ENCODE peak calls at places on chromosomes 2 and 18, in six cellular contexts. One of them, this sample, is unnamed.

GRCh38 chr2:153077311-153077710 is 358.9 kb downstream of the ARL6IP6 start:
- DNase-seq in WTC11: no peak
- DNase-seq in AG04449: no peak
- DNase-seq in left ventricle myocardium inferior: no peak
- DNase-seq in prostate gland: no peak
- DNase-seq in Panc1: no peak
- DNase-seq in this sample: no peak

GRCh38 chr18:3671181-3671580 is 221.2 kb downstream of the TGIF1 start:
- DNase-seq in WTC11: no peak
- DNase-seq in AG04449: no peak
- DNase-seq in left ventricle myocardium inferior: no peak
- DNase-seq in prostate gland: no peak
- DNase-seq in Panc1: no peak
- DNase-seq in this sample: no peak

GRCh38 chr18:43279015-43279758 is 1.9 kb upstream of the SYT4 start:
- DNase-seq in WTC11: peak
- DNase-seq in AG04449: no peak
- DNase-seq in left ventricle myocardium inferior: no peak
- DNase-seq in prostate gland: no peak
- DNase-seq in Panc1: no peak
- DNase-seq in this sample: no peak

GRCh38 chr2:9217838-9218770 is 11.5 kb downstream of the ASAP2 start:
- DNase-seq in WTC11: no peak
- DNase-seq in AG04449: no peak
- DNase-seq in left ventricle myocardium inferior: no peak
- DNase-seq in prostate gland: no peak
- DNase-seq in Panc1: no peak
- DNase-seq in this sample: no peak

GRCh38 chr18:44552706-44553105 is 128.0 kb upstream of the SETBP1 start:
- DNase-seq in WTC11: peak
- DNase-seq in AG04449: no peak
- DNase-seq in left ventricle myocardium inferior: no peak
- DNase-seq in prostate gland: no peak
- DNase-seq in Panc1: no peak
- DNase-seq in this sample: no peak

GRCh38 chr2:145344076-145344724 is 824.3 kb upstream of the ZEB2 start:
- DNase-seq in WTC11: no peak
- DNase-seq in AG04449: no peak
- DNase-seq in left ventricle myocardium inferior: no peak
- DNase-seq in prostate gland: no peak
- DNase-seq in Panc1: no peak
- DNase-seq in this sample: no peak

GRCh38 chr2:11953258-11953657 is 206.8 kb downstream of the LPIN1 start:
- DNase-seq in WTC11: no peak
- DNase-seq in AG04449: no peak
- DNase-seq in left ventricle myocardium inferior: no peak
- DNase-seq in prostate gland: no peak
- DNase-seq in Panc1: no peak
- DNase-seq in this sample: no peak

GRCh38 chr18:58288922-58289797 is 245.1 kb downstream of the NEDD4L start:
- DNase-seq in WTC11: no peak
- DNase-seq in AG04449: no peak
- DNase-seq in left ventricle myocardium inferior: no peak
- DNase-seq in prostate gland: no peak
- DNase-seq in Panc1: no peak
- DNase-seq in this sample: no peak

GRCh38 chr2:217220228-217221013 is 360.6 kb upstream of the TNP1 start:
- DNase-seq in WTC11: no peak
- DNase-seq in AG04449: no peak
- DNase-seq in left ventricle myocardium inferior: no peak
- DNase-seq in prostate gland: peak
- DNase-seq in Panc1: no peak
- DNase-seq in this sample: no peak

GRCh38 chr2:5057895-5058294 is 634.3 kb upstream of the SOX11 start:
- DNase-seq in WTC11: no peak
- DNase-seq in AG04449: no peak
- DNase-seq in left ventricle myocardium inferior: no peak
- DNase-seq in prostate gland: no peak
- DNase-seq in Panc1: no peak
- DNase-seq in this sample: no peak

GRCh38 chr2:70094978-70095832 is 7.9 kb downstream of the PCBP1 start:
- DNase-seq in WTC11: no peak
- DNase-seq in AG04449: no peak
- DNase-seq in left ventricle myocardium inferior: peak
- DNase-seq in prostate gland: peak
- DNase-seq in Panc1: no peak
- DNase-seq in this sample: no peak

GRCh38 chr2:120631241-120631640 is 104.4 kb upstream of the GLI2 start:
- DNase-seq in WTC11: no peak
- DNase-seq in AG04449: no peak
- DNase-seq in left ventricle myocardium inferior: no peak
- DNase-seq in prostate gland: no peak
- DNase-seq in Panc1: no peak
- DNase-seq in this sample: no peak

GRCh38 chr2:47190188-47190818 is 35.2 kb upstream of the STPG4 start:
- DNase-seq in WTC11: no peak
- DNase-seq in AG04449: no peak
- DNase-seq in left ventricle myocardium inferior: no peak
- DNase-seq in prostate gland: no peak
- DNase-seq in Panc1: no peak
- DNase-seq in this sample: no peak

GRCh38 chr2:108884629-108885028 is 98.1 kb downstream of the CCDC138 start:
- DNase-seq in WTC11: no peak
- DNase-seq in AG04449: no peak
- DNase-seq in left ventricle myocardium inferior: no peak
- DNase-seq in prostate gland: no peak
- DNase-seq in Panc1: no peak
- DNase-seq in this sample: no peak

GRCh38 chr2:180077295-180077906 is 70.3 kb upstream of the CWC22 start:
- DNase-seq in WTC11: no peak
- DNase-seq in AG04449: no peak
- DNase-seq in left ventricle myocardium inferior: no peak
- DNase-seq in prostate gland: no peak
- DNase-seq in Panc1: peak
- DNase-seq in this sample: no peak

GRCh38 chr18:55900380-55900779 is 312.4 kb upstream of the TCF4 start:
- DNase-seq in WTC11: no peak
- DNase-seq in AG04449: peak
- DNase-seq in left ventricle myocardium inferior: no peak
- DNase-seq in prostate gland: no peak
- DNase-seq in Panc1: no peak
- DNase-seq in this sample: no peak

GRCh38 chr2:217539126-217539525 is 463.7 kb downstream of the TNS1 start:
- DNase-seq in WTC11: no peak
- DNase-seq in AG04449: no peak
- DNase-seq in left ventricle myocardium inferior: no peak
- DNase-seq in prostate gland: no peak
- DNase-seq in Panc1: no peak
- DNase-seq in this sample: no peak

DNA sequence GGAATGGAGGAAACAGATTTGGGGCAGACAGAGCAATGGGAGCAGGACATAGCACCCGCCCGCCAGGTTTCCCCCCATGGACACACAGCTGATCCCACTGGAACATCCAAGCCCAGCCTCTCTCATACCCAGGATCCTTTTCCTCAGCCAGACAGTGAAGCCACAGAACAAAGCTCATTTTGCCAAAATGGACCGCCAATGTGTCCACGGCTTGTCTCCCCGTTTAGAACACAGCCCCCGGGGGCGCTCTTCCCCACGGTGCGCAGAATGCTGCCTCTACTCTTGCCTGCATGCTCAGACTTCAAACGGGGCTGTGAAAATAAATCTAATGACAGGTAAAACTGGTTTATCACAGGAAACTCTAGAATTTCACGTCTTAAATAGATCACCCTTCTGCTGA is 548.5 kb upstream of the ID2 start:
- DNase-seq in WTC11: peak
- DNase-seq in AG04449: no peak
- DNase-seq in left ventricle myocardium inferior: no peak
- DNase-seq in prostate gland: no peak
- DNase-seq in Panc1: no peak
- DNase-seq in this sample: no peak
- TF ChIP-seq CTCF in WTC11: no peak
- TF ChIP-seq CTCF in AG04449: no peak
- TF ChIP-seq CTCF in left ventricle myocardium inferior: no peak
- TF ChIP-seq CTCF in prostate gland: no peak
- TF ChIP-seq CTCF in Panc1: peak
- TF ChIP-seq CTCF in this sample: no peak

GRCh38 chr2:240425236-240425615 is 10.2 kb upstream of the GPC1 start:
- DNase-seq in WTC11: no peak
- DNase-seq in AG04449: no peak
- DNase-seq in left ventricle myocardium inferior: no peak
- DNase-seq in prostate gland: no peak
- DNase-seq in Panc1: no peak
- DNase-seq in this sample: no peak

GRCh38 chr2:240427729-240428128 is 7.7 kb upstream of the GPC1 start:
- DNase-seq in WTC11: no peak
- DNase-seq in AG04449: no peak
- DNase-seq in left ventricle myocardium inferior: no peak
- DNase-seq in prostate gland: no peak
- DNase-seq in Panc1: no peak
- DNase-seq in this sample: no peak

GRCh38 chr2:240428245-240428644 is 7.2 kb upstream of the GPC1 start:
- DNase-seq in WTC11: no peak
- DNase-seq in AG04449: no peak
- DNase-seq in left ventricle myocardium inferior: no peak
- DNase-seq in prostate gland: no peak
- DNase-seq in Panc1: no peak
- DNase-seq in this sample: no peak

GRCh38 chr2:240425697-240426096 is 9.8 kb upstream of the GPC1 start:
- DNase-seq in WTC11: no peak
- DNase-seq in AG04449: no peak
- DNase-seq in left ventricle myocardium inferior: no peak
- DNase-seq in prostate gland: no peak
- DNase-seq in Panc1: no peak
- DNase-seq in this sample: no peak

GRCh38 chr2:240426797-240427721 is 8.4 kb upstream of the GPC1 start:
- DNase-seq in WTC11: peak
- DNase-seq in AG04449: no peak
- DNase-seq in left ventricle myocardium inferior: no peak
- DNase-seq in prostate gland: no peak
- DNase-seq in Panc1: no peak
- DNase-seq in this sample: no peak
- TF ChIP-seq CTCF in WTC11: no peak
- TF ChIP-seq CTCF in AG04449: no peak
- TF ChIP-seq CTCF in left ventricle myocardium inferior: no peak
- TF ChIP-seq CTCF in prostate gland: no peak
- TF ChIP-seq CTCF in Panc1: no peak
- TF ChIP-seq CTCF in this sample: no peak

GRCh38 chr2:164126960-164127359 is 391.2 kb upstream of the FIGN start:
- DNase-seq in WTC11: no peak
- DNase-seq in AG04449: no peak
- DNase-seq in left ventricle myocardium inferior: no peak
- DNase-seq in prostate gland: no peak
- DNase-seq in Panc1: no peak
- DNase-seq in this sample: no peak
- TF ChIP-seq CTCF in WTC11: no peak
- TF ChIP-seq CTCF in AG04449: no peak
- TF ChIP-seq CTCF in left ventricle myocardium inferior: peak
- TF ChIP-seq CTCF in prostate gland: no peak
- TF ChIP-seq CTCF in Panc1: peak
- TF ChIP-seq CTCF in this sample: no peak

GRCh38 chr2:10548626-10549025 is 100.5 kb upstream of the ODC1 start:
- DNase-seq in WTC11: peak
- DNase-seq in AG04449: no peak
- DNase-seq in left ventricle myocardium inferior: no peak
- DNase-seq in prostate gland: no peak
- DNase-seq in Panc1: no peak
- DNase-seq in this sample: no peak

GRCh38 chr2:10549621-10550020 is 101.5 kb upstream of the ODC1 start:
- DNase-seq in WTC11: no peak
- DNase-seq in AG04449: no peak
- DNase-seq in left ventricle myocardium inferior: no peak
- DNase-seq in prostate gland: no peak
- DNase-seq in Panc1: no peak
- DNase-seq in this sample: no peak

GRCh38 chr2:10547011-10547410 is 98.9 kb upstream of the ODC1 start:
- DNase-seq in WTC11: no peak
- DNase-seq in AG04449: no peak
- DNase-seq in left ventricle myocardium inferior: no peak
- DNase-seq in prostate gland: no peak
- DNase-seq in Panc1: no peak
- DNase-seq in this sample: no peak

GRCh38 chr2:10549196-10549595 is 101.1 kb upstream of the ODC1 start:
- DNase-seq in WTC11: no peak
- DNase-seq in AG04449: no peak
- DNase-seq in left ventricle myocardium inferior: no peak
- DNase-seq in prostate gland: no peak
- DNase-seq in Panc1: no peak
- DNase-seq in this sample: no peak

GRCh38 chr2:10547663-10548384 is 99.7 kb upstream of the ODC1 start:
- DNase-seq in WTC11: no peak
- DNase-seq in AG04449: no peak
- DNase-seq in left ventricle myocardium inferior: no peak
- DNase-seq in prostate gland: no peak
- DNase-seq in Panc1: no peak
- DNase-seq in this sample: no peak
- TF ChIP-seq CTCF in WTC11: no peak
- TF ChIP-seq CTCF in AG04449: no peak
- TF ChIP-seq CTCF in left ventricle myocardium inferior: no peak
- TF ChIP-seq CTCF in prostate gland: no peak
- TF ChIP-seq CTCF in Panc1: no peak
- TF ChIP-seq CTCF in this sample: no peak

DNA sequence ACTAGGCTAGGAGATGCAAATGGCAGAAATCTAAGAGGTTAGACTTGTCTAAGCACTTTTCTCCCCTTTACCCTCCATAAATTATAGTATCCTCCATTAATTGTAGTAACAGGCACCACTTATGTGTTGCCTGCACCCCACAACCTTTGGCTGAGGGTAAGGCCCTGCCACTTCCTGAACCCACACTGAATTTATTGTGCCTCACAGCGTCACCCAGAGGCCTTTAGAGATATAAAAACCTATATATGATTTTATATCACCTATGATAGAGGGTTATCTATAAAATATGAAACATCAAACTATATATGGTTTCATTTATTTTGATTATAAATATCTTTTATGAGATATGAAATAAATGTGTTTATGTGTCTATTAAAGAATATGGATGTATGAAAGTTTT is 2.6 kb downstream of the UGT1A9 start:
- DNase-seq in WTC11: no peak
- DNase-seq in AG04449: no peak
- DNase-seq in left ventricle myocardium inferior: no peak
- DNase-seq in prostate gland: no peak
- DNase-seq in Panc1: no peak
- DNase-seq in this sample: no peak
- TF ChIP-seq CTCF in WTC11: no peak
- TF ChIP-seq CTCF in AG04449: no peak
- TF ChIP-seq CTCF in left ventricle myocardium inferior: no peak
- TF ChIP-seq CTCF in prostate gland: no peak
- TF ChIP-seq CTCF in Panc1: no peak
- TF ChIP-seq CTCF in this sample: no peak

GRCh38 chr18:24446953-24447537 is 13.4 kb upstream of the HRH4 start:
- DNase-seq in WTC11: no peak
- DNase-seq in AG04449: no peak
- DNase-seq in left ventricle myocardium inferior: no peak
- DNase-seq in prostate gland: no peak
- DNase-seq in Panc1: no peak
- DNase-seq in this sample: no peak
- TF ChIP-seq CTCF in WTC11: no peak
- TF ChIP-seq CTCF in AG04449: peak
- TF ChIP-seq CTCF in left ventricle myocardium inferior: peak
- TF ChIP-seq CTCF in prostate gland: peak
- TF ChIP-seq CTCF in Panc1: peak
- TF ChIP-seq CTCF in this sample: no peak